ENCODE peak calls at places on chromosomes 2 and 18, in six cellular contexts. J is NCI-H524 treated with DMSO at 0.1 percent for 48 hours, T is activated T-cell treated with anti-CD3 and anti-CD28 coated beads for 24 hours, C is HFFc6, D is NCI-H146, X is RWPE1. Y is an unnamed sample.

GRCh38 chr2:54658548-54659207 is 64.8 kb upstream of the EML6 start:
- DNase-seq in J (no peak), T (no peak), C (peak), D (no peak), X (no peak), Y (no peak)

GRCh38 chr2:152814475-152815030 is 96.1 kb downstream of the ARL6IP6 start:
- DNase-seq in J (no peak), T (no peak), C (no peak), D (no peak), X (no peak), Y (no peak)

GRCh38 chr2:189783451-189783926 is 650 bp downstream of the ORMDL1 start:
- DNase-seq in J (no peak), T (no peak), C (peak), D (peak), X (peak), Y (peak)

GRCh38 chr2:171814174-171814573 is 79.9 kb downstream of the SLC25A12 start:
- DNase-seq in J (no peak), T (no peak), C (no peak), D (no peak), X (no peak), Y (no peak)

GRCh38 chr2:178855151-178855550 is 47.9 kb upstream of the TTN start:
- DNase-seq in J (no peak), T (no peak), C (no peak), D (no peak), X (no peak), Y (no peak)

GRCh38 chr18:2883137-2883671 is 36.4 kb downstream of the EMILIN2 start:
- DNase-seq in J (no peak), T (no peak), C (no peak), D (no peak), X (no peak), Y (no peak)

GRCh38 chr2:105081006-105081701 is 43.3 kb downstream of the MRPS9 start:
- DNase-seq in J (no peak), T (no peak), C (no peak), D (peak), X (no peak), Y (no peak)

GRCh38 chr2:107132141-107132540 is 246.2 kb upstream of the ST6GAL2 start:
- DNase-seq in J (no peak), T (no peak), C (no peak), D (no peak), X (no peak), Y (no peak)

GRCh38 chr2:46230115-46230571 is 67.1 kb upstream of the EPAS1 start:
- DNase-seq in J (no peak), T (no peak), C (no peak), D (no peak), X (no peak), Y (no peak)

GRCh38 chr2:64799592-64800252 is 146.0 kb upstream of the SERTAD2 start:
- DNase-seq in J (no peak), T (no peak), C (no peak), D (no peak), X (no peak), Y (no peak)

Y was measured in HTR-8/SVneo.